ENCODE peak calls at places on chromosomes 16 and 17, in five cellular contexts. One of them, this sample, is unnamed.

GRCh38 chr17:41494524-41494923 is 4.8 kb upstream of the KRT36 start:
- DNase-seq in AG04449: no peak
- DNase-seq in hepatic stellate cell: peak
- DNase-seq in AG20443: peak
- DNase-seq in activated T-helper 1 cell treated with anti-CD3 and anti-CD28 coated beads, Interleukin-2, amount 50 U/mL, for 16 hours: no peak
- DNase-seq in this sample: no peak

GRCh38 chr17:17035490-17035889 is 6.8 kb upstream of the MPRIP start:
- DNase-seq in AG04449: no peak
- DNase-seq in hepatic stellate cell: no peak
- DNase-seq in AG20443: no peak
- DNase-seq in activated T-helper 1 cell treated with anti-CD3 and anti-CD28 coated beads, Interleukin-2, amount 50 U/mL, for 16 hours: no peak
- DNase-seq in this sample: no peak

GRCh38 chr16:56401482-56401881 is 23.9 kb downstream of the AMFR start:
- DNase-seq in AG04449: no peak
- DNase-seq in hepatic stellate cell: peak
- DNase-seq in AG20443: peak
- DNase-seq in activated T-helper 1 cell treated with anti-CD3 and anti-CD28 coated beads, Interleukin-2, amount 50 U/mL, for 16 hours: no peak
- DNase-seq in this sample: no peak

GRCh38 chr17:82020874-82021727 is 1.6 kb downstream of the CENPX start:
- DNase-seq in AG04449: no peak
- DNase-seq in hepatic stellate cell: peak
- DNase-seq in AG20443: peak
- DNase-seq in activated T-helper 1 cell treated with anti-CD3 and anti-CD28 coated beads, Interleukin-2, amount 50 U/mL, for 16 hours: no peak
- DNase-seq in this sample: no peak

GRCh38 chr17:54524501-54524900 is 376.2 kb upstream of the TOM1L1 start:
- DNase-seq in AG04449: no peak
- DNase-seq in hepatic stellate cell: no peak
- DNase-seq in AG20443: no peak
- DNase-seq in activated T-helper 1 cell treated with anti-CD3 and anti-CD28 coated beads, Interleukin-2, amount 50 U/mL, for 16 hours: no peak
- DNase-seq in this sample: no peak

GRCh38 chr16:23823475-23824407 is 12.0 kb upstream of the PRKCB start:
- DNase-seq in AG04449: no peak
- DNase-seq in hepatic stellate cell: no peak
- DNase-seq in AG20443: no peak
- DNase-seq in activated T-helper 1 cell treated with anti-CD3 and anti-CD28 coated beads, Interleukin-2, amount 50 U/mL, for 16 hours: no peak
- DNase-seq in this sample: no peak

GRCh38 chr16:78189121-78189520 is 89.7 kb downstream of the WWOX start:
- DNase-seq in AG04449: no peak
- DNase-seq in hepatic stellate cell: no peak
- DNase-seq in AG20443: no peak
- DNase-seq in activated T-helper 1 cell treated with anti-CD3 and anti-CD28 coated beads, Interleukin-2, amount 50 U/mL, for 16 hours: no peak
- DNase-seq in this sample: no peak

GRCh38 chr17:72151565-72152391 is 31.0 kb downstream of the SOX9 start:
- DNase-seq in AG04449: no peak
- DNase-seq in hepatic stellate cell: peak
- DNase-seq in AG20443: peak
- DNase-seq in activated T-helper 1 cell treated with anti-CD3 and anti-CD28 coated beads, Interleukin-2, amount 50 U/mL, for 16 hours: no peak
- DNase-seq in this sample: no peak

GRCh38 chr17:10114931-10115535 is 83.4 kb downstream of the GAS7 start:
- DNase-seq in AG04449: peak
- DNase-seq in hepatic stellate cell: no peak
- DNase-seq in AG20443: peak
- DNase-seq in activated T-helper 1 cell treated with anti-CD3 and anti-CD28 coated beads, Interleukin-2, amount 50 U/mL, for 16 hours: peak
- DNase-seq in this sample: no peak

GRCh38 chr17:3636908-3637373 is 381 bp downstream of the CTNS start:
- DNase-seq in AG04449: no peak
- DNase-seq in hepatic stellate cell: peak
- DNase-seq in AG20443: peak
- DNase-seq in activated T-helper 1 cell treated with anti-CD3 and anti-CD28 coated beads, Interleukin-2, amount 50 U/mL, for 16 hours: no peak
- DNase-seq in this sample: no peak

GRCh38 chr17:40822132-40822812 is at the start of gene KRT10:
- DNase-seq in AG04449: no peak
- DNase-seq in hepatic stellate cell: no peak
- DNase-seq in AG20443: no peak
- DNase-seq in activated T-helper 1 cell treated with anti-CD3 and anti-CD28 coated beads, Interleukin-2, amount 50 U/mL, for 16 hours: no peak
- DNase-seq in this sample: no peak

GRCh38 chr16:81997738-81998137 is 13.5 kb downstream of the SDR42E1 start:
- DNase-seq in AG04449: no peak
- DNase-seq in hepatic stellate cell: peak
- DNase-seq in AG20443: peak
- DNase-seq in activated T-helper 1 cell treated with anti-CD3 and anti-CD28 coated beads, Interleukin-2, amount 50 U/mL, for 16 hours: no peak
- DNase-seq in this sample: no peak

GRCh38 chr17:7932949-7933348 is 943 bp downstream of the CNTROB start:
- DNase-seq in AG04449: no peak
- DNase-seq in hepatic stellate cell: peak
- DNase-seq in AG20443: peak
- DNase-seq in activated T-helper 1 cell treated with anti-CD3 and anti-CD28 coated beads, Interleukin-2, amount 50 U/mL, for 16 hours: no peak
- DNase-seq in this sample: no peak

GRCh38 chr17:81011951-81012350 is 20.3 kb downstream of the CHMP6 start:
- DNase-seq in AG04449: no peak
- DNase-seq in hepatic stellate cell: no peak
- DNase-seq in AG20443: no peak
- DNase-seq in activated T-helper 1 cell treated with anti-CD3 and anti-CD28 coated beads, Interleukin-2, amount 50 U/mL, for 16 hours: no peak
- DNase-seq in this sample: no peak

GRCh38 chr17:74018116-74018515 is 185.4 kb upstream of the RPL38 start:
- DNase-seq in AG04449: no peak
- DNase-seq in hepatic stellate cell: no peak
- DNase-seq in AG20443: no peak
- DNase-seq in activated T-helper 1 cell treated with anti-CD3 and anti-CD28 coated beads, Interleukin-2, amount 50 U/mL, for 16 hours: no peak
- DNase-seq in this sample: no peak

GRCh38 chr17:34246872-34247271 is 8.2 kb upstream of the CCL2 start:
- DNase-seq in AG04449: no peak
- DNase-seq in hepatic stellate cell: no peak
- DNase-seq in AG20443: no peak
- DNase-seq in activated T-helper 1 cell treated with anti-CD3 and anti-CD28 coated beads, Interleukin-2, amount 50 U/mL, for 16 hours: no peak
- DNase-seq in this sample: no peak

GRCh38 chr16:69423189-69423588 is 1.2 kb upstream of the CYB5B start:
- DNase-seq in AG04449: no peak
- DNase-seq in hepatic stellate cell: no peak
- DNase-seq in AG20443: no peak
- DNase-seq in activated T-helper 1 cell treated with anti-CD3 and anti-CD28 coated beads, Interleukin-2, amount 50 U/mL, for 16 hours: no peak
- DNase-seq in this sample: no peak

GRCh38 chr16:53055603-53056527 is 1.1 kb downstream of the CHD9 start:
- DNase-seq in AG04449: no peak
- DNase-seq in hepatic stellate cell: peak
- DNase-seq in AG20443: peak
- DNase-seq in activated T-helper 1 cell treated with anti-CD3 and anti-CD28 coated beads, Interleukin-2, amount 50 U/mL, for 16 hours: no peak
- DNase-seq in this sample: no peak

GRCh38 chr17:77449908-77450741 is 309.4 kb downstream of the SEC14L1 start:
- DNase-seq in AG04449: no peak
- DNase-seq in hepatic stellate cell: peak
- DNase-seq in AG20443: peak
- DNase-seq in activated T-helper 1 cell treated with anti-CD3 and anti-CD28 coated beads, Interleukin-2, amount 50 U/mL, for 16 hours: no peak
- DNase-seq in this sample: no peak

GRCh38 chr17:7192271-7192937 is 13.2 kb upstream of the ASGR1 start:
- DNase-seq in AG04449: no peak
- DNase-seq in hepatic stellate cell: no peak
- DNase-seq in AG20443: no peak
- DNase-seq in activated T-helper 1 cell treated with anti-CD3 and anti-CD28 coated beads, Interleukin-2, amount 50 U/mL, for 16 hours: no peak
- DNase-seq in this sample: no peak

GRCh38 chr16:27646811-27647210 is 96.9 kb downstream of the KATNIP start:
- DNase-seq in AG04449: no peak
- DNase-seq in hepatic stellate cell: no peak
- DNase-seq in AG20443: no peak
- DNase-seq in activated T-helper 1 cell treated with anti-CD3 and anti-CD28 coated beads, Interleukin-2, amount 50 U/mL, for 16 hours: no peak
- DNase-seq in this sample: no peak

GRCh38 chr17:7580631-7581554 is 1.5 kb downstream of the CD68 start:
- DNase-seq in AG04449: no peak
- DNase-seq in hepatic stellate cell: no peak
- DNase-seq in AG20443: no peak
- DNase-seq in activated T-helper 1 cell treated with anti-CD3 and anti-CD28 coated beads, Interleukin-2, amount 50 U/mL, for 16 hours: no peak
- DNase-seq in this sample: no peak

GRCh38 chr16:83992624-83993023 is 24.6 kb downstream of the NECAB2 start:
- DNase-seq in AG04449: no peak
- DNase-seq in hepatic stellate cell: peak
- DNase-seq in AG20443: peak
- DNase-seq in activated T-helper 1 cell treated with anti-CD3 and anti-CD28 coated beads, Interleukin-2, amount 50 U/mL, for 16 hours: no peak
- DNase-seq in this sample: no peak

GRCh38 chr17:35889818-35890773 is 9.9 kb upstream of the CCL5 start:
- DNase-seq in AG04449: peak
- DNase-seq in hepatic stellate cell: no peak
- DNase-seq in AG20443: no peak
- DNase-seq in activated T-helper 1 cell treated with anti-CD3 and anti-CD28 coated beads, Interleukin-2, amount 50 U/mL, for 16 hours: no peak
- DNase-seq in this sample: no peak

GRCh38 chr16:75695708-75696107 is 5.6 kb downstream of the DUXB start:
- DNase-seq in AG04449: no peak
- DNase-seq in hepatic stellate cell: no peak
- DNase-seq in AG20443: no peak
- DNase-seq in activated T-helper 1 cell treated with anti-CD3 and anti-CD28 coated beads, Interleukin-2, amount 50 U/mL, for 16 hours: no peak
- DNase-seq in this sample: no peak

GRCh38 chr16:24775455-24775854 is 46.0 kb downstream of the TNRC6A start:
- DNase-seq in AG04449: no peak
- DNase-seq in hepatic stellate cell: no peak
- DNase-seq in AG20443: peak
- DNase-seq in activated T-helper 1 cell treated with anti-CD3 and anti-CD28 coated beads, Interleukin-2, amount 50 U/mL, for 16 hours: no peak
- DNase-seq in this sample: no peak

GRCh38 chr16:87945351-87946042 is 5.7 kb upstream of the BANP start:
- DNase-seq in AG04449: no peak
- DNase-seq in hepatic stellate cell: no peak
- DNase-seq in AG20443: peak
- DNase-seq in activated T-helper 1 cell treated with anti-CD3 and anti-CD28 coated beads, Interleukin-2, amount 50 U/mL, for 16 hours: no peak
- DNase-seq in this sample: peak

GRCh38 chr17:79415365-79415764 is 195.5 kb downstream of the RBFOX3 start:
- DNase-seq in AG04449: no peak
- DNase-seq in hepatic stellate cell: no peak
- DNase-seq in AG20443: no peak
- DNase-seq in activated T-helper 1 cell treated with anti-CD3 and anti-CD28 coated beads, Interleukin-2, amount 50 U/mL, for 16 hours: no peak
- DNase-seq in this sample: no peak

GRCh38 chr17:15446036-15446435 is 21.4 kb downstream of the CDRT4 start:
- DNase-seq in AG04449: no peak
- DNase-seq in hepatic stellate cell: no peak
- DNase-seq in AG20443: no peak
- DNase-seq in activated T-helper 1 cell treated with anti-CD3 and anti-CD28 coated beads, Interleukin-2, amount 50 U/mL, for 16 hours: no peak
- DNase-seq in this sample: no peak

GRCh38 chr17:42188749-42189650 is 3.7 kb upstream of the HCRT start:
- DNase-seq in AG04449: no peak
- DNase-seq in hepatic stellate cell: no peak
- DNase-seq in AG20443: no peak
- DNase-seq in activated T-helper 1 cell treated with anti-CD3 and anti-CD28 coated beads, Interleukin-2, amount 50 U/mL, for 16 hours: no peak
- DNase-seq in this sample: no peak

GRCh38 chr16:15572329-15573001 is 70.5 kb downstream of the MARF1 start:
- DNase-seq in AG04449: peak
- DNase-seq in hepatic stellate cell: no peak
- DNase-seq in AG20443: peak
- DNase-seq in activated T-helper 1 cell treated with anti-CD3 and anti-CD28 coated beads, Interleukin-2, amount 50 U/mL, for 16 hours: no peak
- DNase-seq in this sample: no peak

GRCh38 chr17:80501739-80502577 is 25.6 kb upstream of the NPTX1 start:
- DNase-seq in AG04449: no peak
- DNase-seq in hepatic stellate cell: peak
- DNase-seq in AG20443: no peak
- DNase-seq in activated T-helper 1 cell treated with anti-CD3 and anti-CD28 coated beads, Interleukin-2, amount 50 U/mL, for 16 hours: no peak
- DNase-seq in this sample: no peak

GRCh38 chr17:17495448-17496188 is 577 bp downstream of the RASD1 start:
- DNase-seq in AG04449: no peak
- DNase-seq in hepatic stellate cell: no peak
- DNase-seq in AG20443: no peak
- DNase-seq in activated T-helper 1 cell treated with anti-CD3 and anti-CD28 coated beads, Interleukin-2, amount 50 U/mL, for 16 hours: no peak
- DNase-seq in this sample: no peak

GRCh38 chr16:74743045-74743667 is 31.5 kb downstream of the FA2H start:
- DNase-seq in AG04449: no peak
- DNase-seq in hepatic stellate cell: peak
- DNase-seq in AG20443: no peak
- DNase-seq in activated T-helper 1 cell treated with anti-CD3 and anti-CD28 coated beads, Interleukin-2, amount 50 U/mL, for 16 hours: no peak
- DNase-seq in this sample: no peak

GRCh38 chr17:50474523-50474922 is 4.1 kb upstream of the RSAD1 start:
- DNase-seq in AG04449: no peak
- DNase-seq in hepatic stellate cell: no peak
- DNase-seq in AG20443: no peak
- DNase-seq in activated T-helper 1 cell treated with anti-CD3 and anti-CD28 coated beads, Interleukin-2, amount 50 U/mL, for 16 hours: no peak
- DNase-seq in this sample: no peak

GRCh38 chr17:1630662-1631061 is 2.0 kb upstream of the SLC43A2 start:
- DNase-seq in AG04449: no peak
- DNase-seq in hepatic stellate cell: no peak
- DNase-seq in AG20443: no peak
- DNase-seq in activated T-helper 1 cell treated with anti-CD3 and anti-CD28 coated beads, Interleukin-2, amount 50 U/mL, for 16 hours: no peak
- DNase-seq in this sample: no peak

This sample was measured in NCI-H187.